ENCODE peak calls at places on chromosomes 7 and 10, in eight cellular contexts. One of them, this sample, is unnamed.

GRCh38 chr7:104791065-104791464 is 222.9 kb upstream of the KMT2E start:
- DNase-seq in H1: no peak
- DNase-seq in endothelial cell of umbilical vein: peak
- DNase-seq in HepG2: no peak
- DNase-seq in GM12878: no peak
- DNase-seq in K562: no peak
- DNase-seq in A549: no peak
- DNase-seq in HCT116: no peak
- DNase-seq in this sample: no peak

GRCh38 chr7:28586736-28587135 is 174.4 kb downstream of the CREB5 start:
- DNase-seq in A549: no peak
- DNase-seq in endothelial cell of umbilical vein: no peak
- DNase-seq in H1: no peak
- DNase-seq in GM12878: no peak
- DNase-seq in K562: no peak
- DNase-seq in HCT116: no peak
- DNase-seq in HepG2: no peak
- DNase-seq in this sample: no peak

GRCh38 chr7:157411580-157411979 is 74.8 kb downstream of the DNAJB6 start:
- DNase-seq in HCT116: no peak
- DNase-seq in H1: no peak
- DNase-seq in HepG2: no peak
- DNase-seq in endothelial cell of umbilical vein: no peak
- DNase-seq in K562: peak
- DNase-seq in A549: no peak
- DNase-seq in GM12878: no peak
- DNase-seq in this sample: peak

GRCh38 chr10:118277871-118278270 is 64.3 kb downstream of the FAM204A start:
- DNase-seq in GM12878: no peak
- DNase-seq in HCT116: no peak
- DNase-seq in K562: no peak
- DNase-seq in H1: no peak
- DNase-seq in HepG2: no peak
- DNase-seq in endothelial cell of umbilical vein: no peak
- DNase-seq in A549: no peak
- DNase-seq in this sample: peak

GRCh38 chr7:1022801-1023465 is 21.4 kb upstream of the GPR146 start:
- DNase-seq in HepG2: no peak
- DNase-seq in GM12878: no peak
- DNase-seq in A549: no peak
- DNase-seq in HCT116: no peak
- DNase-seq in H1: no peak
- DNase-seq in K562: no peak
- DNase-seq in endothelial cell of umbilical vein: no peak
- DNase-seq in this sample: no peak

GRCh38 chr10:113523071-113523470 is 29.8 kb upstream of the HABP2 start:
- DNase-seq in K562: no peak
- DNase-seq in H1: no peak
- DNase-seq in HepG2: no peak
- DNase-seq in GM12878: no peak
- DNase-seq in endothelial cell of umbilical vein: no peak
- DNase-seq in A549: no peak
- DNase-seq in HCT116: no peak
- DNase-seq in this sample: no peak

GRCh38 chr10:500876-501275 is 188.6 kb downstream of the DIP2C start:
- DNase-seq in GM12878: no peak
- DNase-seq in HCT116: no peak
- DNase-seq in HepG2: no peak
- DNase-seq in endothelial cell of umbilical vein: peak
- DNase-seq in H1: no peak
- DNase-seq in K562: no peak
- DNase-seq in A549: no peak
- DNase-seq in this sample: no peak

GRCh38 chr7:146960747-146961416 is 844.3 kb downstream of the CNTNAP2 start:
- DNase-seq in endothelial cell of umbilical vein: no peak
- DNase-seq in H1: no peak
- DNase-seq in HCT116: no peak
- DNase-seq in K562: no peak
- DNase-seq in GM12878: no peak
- DNase-seq in A549: no peak
- DNase-seq in HepG2: no peak
- DNase-seq in this sample: no peak

GRCh38 chr10:69180525-69181204 is 631 bp downstream of the SUPV3L1 start:
- DNase-seq in endothelial cell of umbilical vein: no peak
- DNase-seq in A549: peak
- DNase-seq in K562: peak
- DNase-seq in HepG2: no peak
- DNase-seq in H1: no peak
- DNase-seq in HCT116: no peak
- DNase-seq in GM12878: no peak
- DNase-seq in this sample: peak

GRCh38 chr7:117711556-117711955 is 161.7 kb downstream of the CTTNBP2 start:
- DNase-seq in endothelial cell of umbilical vein: no peak
- DNase-seq in K562: no peak
- DNase-seq in A549: no peak
- DNase-seq in HepG2: no peak
- DNase-seq in H1: no peak
- DNase-seq in HCT116: no peak
- DNase-seq in GM12878: no peak
- DNase-seq in this sample: no peak

DNA sequence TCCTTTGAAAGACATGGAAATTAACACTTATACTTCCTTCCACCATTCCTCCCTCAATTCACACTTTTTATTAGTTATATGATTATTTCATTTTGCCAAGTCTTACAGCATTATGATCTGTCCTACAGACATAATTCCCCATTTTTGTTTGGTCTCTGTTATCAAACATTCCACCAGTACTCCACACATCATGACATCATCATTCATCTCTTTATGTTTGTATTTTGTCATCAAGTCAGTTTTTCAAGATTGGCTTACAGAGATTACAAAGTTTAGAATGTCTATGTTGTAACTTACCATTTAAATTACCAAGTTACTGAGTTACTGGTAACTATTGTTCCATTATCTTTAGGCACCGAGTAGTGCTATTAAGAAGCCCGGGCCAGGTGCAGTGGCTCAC is 150.2 kb downstream of the HTR7 start:
- DNase-seq in endothelial cell of umbilical vein: no peak
- DNase-seq in HCT116: no peak
- DNase-seq in GM12878: no peak
- DNase-seq in HepG2: no peak
- DNase-seq in A549: no peak
- DNase-seq in K562: no peak
- DNase-seq in H1: no peak
- DNase-seq in this sample: no peak
- TF ChIP-seq POLR2A in endothelial cell of umbilical vein: no peak
- TF ChIP-seq POLR2A in HCT116: no peak
- TF ChIP-seq POLR2A in GM12878: no peak
- TF ChIP-seq POLR2A in HepG2: no peak
- TF ChIP-seq POLR2A in A549: no peak
- TF ChIP-seq POLR2A in K562: no peak
- TF ChIP-seq POLR2A in H1: no peak
- TF ChIP-seq POLR2A in this sample: no peak

GRCh38 chr10:126384269-126384873 is 3.9 kb downstream of the ADAM12 start:
- DNase-seq in GM12878: no peak
- DNase-seq in K562: no peak
- DNase-seq in HCT116: no peak
- DNase-seq in HepG2: no peak
- DNase-seq in H1: no peak
- DNase-seq in A549: no peak
- DNase-seq in endothelial cell of umbilical vein: no peak
- DNase-seq in this sample: no peak
- TF ChIP-seq MAX in GM12878: no peak
- TF ChIP-seq MAX in K562: no peak
- TF ChIP-seq MAX in HCT116: no peak
- TF ChIP-seq MAX in HepG2: no peak
- TF ChIP-seq MAX in H1: no peak
- TF ChIP-seq MAX in A549: no peak
- TF ChIP-seq MAX in endothelial cell of umbilical vein: no peak
- TF ChIP-seq MAX in this sample: no peak

GRCh38 chr7:155000795-155001194 is 2.1 kb downstream of the PAXIP1 start:
- DNase-seq in H1: no peak
- DNase-seq in HepG2: no peak
- DNase-seq in GM12878: no peak
- DNase-seq in K562: peak
- DNase-seq in A549: no peak
- DNase-seq in HCT116: no peak
- DNase-seq in endothelial cell of umbilical vein: no peak
- DNase-seq in this sample: peak
- TF ChIP-seq CTCF in H1: peak
- TF ChIP-seq CTCF in HepG2: peak
- TF ChIP-seq CTCF in GM12878: peak
- TF ChIP-seq CTCF in K562: peak
- TF ChIP-seq CTCF in A549: peak
- TF ChIP-seq CTCF in HCT116: peak
- TF ChIP-seq CTCF in endothelial cell of umbilical vein: no peak
- TF ChIP-seq CTCF in this sample: no peak

DNA sequence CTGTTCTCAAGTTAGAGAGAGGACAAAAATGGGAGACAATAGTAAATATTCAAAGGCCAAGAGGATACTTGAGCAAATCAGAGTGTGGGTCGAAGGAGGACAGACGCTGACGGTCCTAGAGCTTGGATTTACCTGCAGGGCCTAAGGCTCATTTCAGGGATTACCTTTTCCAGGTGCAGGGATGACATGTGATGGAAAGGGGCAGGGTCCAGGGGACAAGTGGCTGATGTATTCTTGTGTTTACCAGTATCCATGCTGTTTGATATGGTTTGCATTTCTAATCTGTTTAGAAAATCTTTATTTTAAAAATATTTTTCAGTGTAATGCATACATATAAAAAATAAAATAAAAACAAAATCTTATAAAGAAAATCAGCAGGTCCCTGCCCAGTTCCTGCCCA is 5.3 kb downstream of the GALNTL5 start:
- DNase-seq in GM12878: no peak
- DNase-seq in HepG2: no peak
- DNase-seq in endothelial cell of umbilical vein: no peak
- DNase-seq in A549: no peak
- DNase-seq in H1: no peak
- DNase-seq in K562: no peak
- DNase-seq in HCT116: no peak
- DNase-seq in this sample: no peak
- TF ChIP-seq POLR2A in GM12878: no peak
- TF ChIP-seq POLR2A in HepG2: no peak
- TF ChIP-seq POLR2A in endothelial cell of umbilical vein: no peak
- TF ChIP-seq POLR2A in A549: no peak
- TF ChIP-seq POLR2A in H1: no peak
- TF ChIP-seq POLR2A in K562: no peak
- TF ChIP-seq POLR2A in HCT116: no peak
- TF ChIP-seq POLR2A in this sample: no peak

GRCh38 chr10:33942508-33942907 is 608.0 kb upstream of the NRP1 start:
- DNase-seq in HepG2: no peak
- DNase-seq in A549: no peak
- DNase-seq in GM12878: no peak
- DNase-seq in endothelial cell of umbilical vein: no peak
- DNase-seq in HCT116: no peak
- DNase-seq in H1: no peak
- DNase-seq in K562: no peak
- DNase-seq in this sample: no peak

GRCh38 chr10:33937987-33938386 is 603.5 kb upstream of the NRP1 start:
- DNase-seq in A549: no peak
- DNase-seq in endothelial cell of umbilical vein: no peak
- DNase-seq in H1: no peak
- DNase-seq in HCT116: no peak
- DNase-seq in HepG2: no peak
- DNase-seq in GM12878: no peak
- DNase-seq in K562: no peak
- DNase-seq in this sample: no peak

GRCh38 chr10:33937259-33937658 is 602.8 kb upstream of the NRP1 start:
- DNase-seq in endothelial cell of umbilical vein: no peak
- DNase-seq in A549: no peak
- DNase-seq in K562: no peak
- DNase-seq in HCT116: no peak
- DNase-seq in H1: no peak
- DNase-seq in HepG2: no peak
- DNase-seq in GM12878: no peak
- DNase-seq in this sample: no peak

GRCh38 chr10:33935350-33935749 is 600.9 kb upstream of the NRP1 start:
- DNase-seq in endothelial cell of umbilical vein: no peak
- DNase-seq in A549: no peak
- DNase-seq in GM12878: no peak
- DNase-seq in HepG2: no peak
- DNase-seq in K562: no peak
- DNase-seq in HCT116: no peak
- DNase-seq in H1: no peak
- DNase-seq in this sample: no peak

DNA sequence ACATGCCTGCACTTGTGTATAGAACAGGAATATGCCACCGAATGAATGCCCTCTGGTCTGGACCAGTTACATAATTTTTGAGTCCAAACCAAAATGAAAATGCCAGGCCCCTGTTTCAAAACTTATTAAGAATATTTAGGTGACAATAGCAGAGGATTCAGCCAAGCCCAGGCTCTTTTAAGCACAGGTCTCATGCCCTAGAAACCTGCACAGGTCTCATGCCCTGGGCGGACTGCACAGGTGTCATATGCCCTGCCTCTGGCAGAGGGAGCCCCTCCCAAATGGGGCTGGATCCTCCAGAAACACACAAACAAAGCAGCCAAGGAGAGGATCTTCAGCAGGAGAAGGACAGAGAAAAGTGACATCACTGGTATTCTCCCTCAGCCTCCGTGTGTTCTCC is 605.4 kb upstream of the NRP1 start:
- DNase-seq in A549: no peak
- DNase-seq in GM12878: no peak
- DNase-seq in H1: no peak
- DNase-seq in HepG2: no peak
- DNase-seq in HCT116: no peak
- DNase-seq in endothelial cell of umbilical vein: no peak
- DNase-seq in K562: no peak
- DNase-seq in this sample: no peak
- TF ChIP-seq MAX in A549: no peak
- TF ChIP-seq MAX in GM12878: no peak
- TF ChIP-seq MAX in H1: no peak
- TF ChIP-seq MAX in HepG2: no peak
- TF ChIP-seq MAX in HCT116: no peak
- TF ChIP-seq MAX in endothelial cell of umbilical vein: no peak
- TF ChIP-seq MAX in K562: no peak
- TF ChIP-seq MAX in this sample: no peak

GRCh38 chr7:90749774-90750173 is 153.7 kb downstream of the CDK14 start:
- DNase-seq in K562: no peak
- DNase-seq in HCT116: no peak
- DNase-seq in endothelial cell of umbilical vein: peak
- DNase-seq in H1: no peak
- DNase-seq in A549: no peak
- DNase-seq in GM12878: no peak
- DNase-seq in HepG2: peak
- DNase-seq in this sample: peak
- TF ChIP-seq CTCF in K562: no peak
- TF ChIP-seq CTCF in HCT116: peak
- TF ChIP-seq CTCF in endothelial cell of umbilical vein: no peak
- TF ChIP-seq CTCF in H1: no peak
- TF ChIP-seq CTCF in A549: no peak
- TF ChIP-seq CTCF in GM12878: peak
- TF ChIP-seq CTCF in HepG2: peak
- TF ChIP-seq CTCF in this sample: peak

DNA sequence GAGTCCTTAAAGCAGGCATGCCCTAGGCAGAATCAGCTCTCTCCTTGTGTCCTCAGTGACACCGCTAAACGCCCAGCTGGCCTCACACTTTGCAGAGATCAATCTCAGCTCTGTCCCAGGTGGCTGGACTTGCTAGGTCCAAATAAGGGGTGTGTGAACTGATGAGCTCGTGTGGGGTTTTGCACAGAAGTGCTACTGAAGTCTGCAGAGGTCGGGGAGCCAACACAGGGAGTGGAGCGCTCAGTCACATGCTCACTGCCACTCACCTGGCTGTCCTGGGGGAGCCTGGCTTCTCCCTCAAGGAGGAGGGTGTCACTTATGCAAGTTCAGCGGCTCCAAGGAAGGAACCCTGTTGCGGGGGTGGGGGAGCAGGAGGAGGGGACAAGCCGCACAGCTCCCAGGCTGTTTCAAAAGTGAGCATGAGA is 2.0 kb downstream of the ELN start:
- DNase-seq in HCT116: no peak
- DNase-seq in A549: no peak
- DNase-seq in K562: peak
- DNase-seq in H1: no peak
- DNase-seq in endothelial cell of umbilical vein: no peak
- DNase-seq in HepG2: no peak
- DNase-seq in GM12878: no peak
- DNase-seq in this sample: peak
- TF ChIP-seq POLR2A in HCT116: no peak
- TF ChIP-seq POLR2A in A549: no peak
- TF ChIP-seq POLR2A in K562: no peak
- TF ChIP-seq POLR2A in H1: no peak
- TF ChIP-seq POLR2A in endothelial cell of umbilical vein: no peak
- TF ChIP-seq POLR2A in HepG2: no peak
- TF ChIP-seq POLR2A in GM12878: no peak
- TF ChIP-seq POLR2A in this sample: no peak

This sample was measured in NB4.